ENCODE peak calls at places on chromosomes 7 and 10, in five cellular contexts. S is T-cell; U is stomach; C is C1 segment of cervical spinal cord; L is CD8-positive, alpha-beta T cell. W is an unnamed sample.

GRCh38 chr10:66755474-66755873 is 170.4 kb upstream of the LRRTM3 start:
- DNase-seq in S (no peak), U (no peak), L (no peak), C (no peak), W (no peak)

GRCh38 chr10:99560277-99561126 is 27.8 kb downstream of the NKX2-3 start:
- DNase-seq in L (peak), S (no peak), U (peak), C (peak), W (no peak)

GRCh38 chr7:82444220-82445049 is 858 bp upstream of the CACNA2D1 start:
- DNase-seq in C (peak), L (no peak), S (no peak), U (peak), W (no peak)

GRCh38 chr10:356452-356851 is 221.2 kb downstream of the ZMYND11 start:
- DNase-seq in C (no peak), L (no peak), S (no peak), U (no peak), W (no peak)

GRCh38 chr10:49781247-49781646 is 19.1 kb upstream of the OGDHL start:
- DNase-seq in C (no peak), S (no peak), L (no peak), U (no peak), W (no peak)

GRCh38 chr7:105759670-105760548 is 116.5 kb downstream of the ATXN7L1 start:
- DNase-seq in L (no peak), C (no peak), U (peak), S (no peak), W (no peak)

GRCh38 chr7:85516675-85517074 is 329.8 kb upstream of the SEMA3D start:
- DNase-seq in C (no peak), S (no peak), U (no peak), L (no peak), W (no peak)

GRCh38 chr7:25835191-25835590 is 316.8 kb upstream of the NFE2L3 start:
- DNase-seq in U (no peak), L (no peak), C (no peak), S (no peak), W (no peak)

GRCh38 chr7:96671854-96672253 is 37.8 kb downstream of the SEM1 start:
- DNase-seq in L (no peak), S (no peak), C (no peak), U (no peak), W (no peak)

GRCh38 chr7:140525741-140526140 is 46.4 kb upstream of the MKRN1 start:
- DNase-seq in C (no peak), S (peak), L (peak), U (no peak), W (no peak)

GRCh38 chr10:87976101-87976743 is 112.8 kb downstream of the PTEN start:
- DNase-seq in U (no peak), L (no peak), S (no peak), C (no peak), W (no peak)

GRCh38 chr10:105843786-105844560 is 1202.9 kb downstream of the SORCS3 start:
- DNase-seq in S (no peak), U (no peak), C (no peak), L (no peak), W (no peak)

GRCh38 chr10:97685395-97685958 is 1.6 kb downstream of the AVPI1 start:
- DNase-seq in S (no peak), U (peak), C (no peak), L (no peak), W (no peak)

GRCh38 chr7:137774793-137775201 is 72.0 kb downstream of the DGKI start:
- DNase-seq in U (no peak), S (no peak), L (no peak), C (no peak), W (no peak)

GRCh38 chr7:101634196-101634717 is 5.2 kb upstream of the MYL10 start:
- DNase-seq in C (no peak), S (no peak), L (no peak), U (no peak), W (no peak)

GRCh38 chr7:94877731-94878670 is 29.4 kb upstream of the PPP1R9A start:
- DNase-seq in U (no peak), S (no peak), C (no peak), L (no peak), W (no peak)

GRCh38 chr7:134855467-134855866 is 76.0 kb downstream of the CALD1 start:
- DNase-seq in S (no peak), L (no peak), U (no peak), C (no peak), W (no peak)

GRCh38 chr10:101506829-101507228 is 81.2 kb downstream of the POLL start:
- DNase-seq in U (no peak), L (no peak), S (no peak), C (no peak), W (no peak)

GRCh38 chr7:66380285-66380888 is 175.3 kb downstream of the TPST1 start:
- DNase-seq in C (no peak), L (no peak), U (no peak), S (no peak), W (no peak)

GRCh38 chr10:12556057-12556456 is 206.7 kb downstream of the CAMK1D start:
- DNase-seq in U (no peak), S (no peak), C (no peak), L (no peak), W (no peak)

GRCh38 chr7:114086491-114086905 is 167.7 kb upstream of the PPP1R3A start:
- DNase-seq in L (no peak), U (peak), S (no peak), C (no peak), W (no peak)

W was measured in osteocyte.